ENCODE peak calls at places on chromosomes 4 and X, in eight cellular contexts. One of them, this sample, is unnamed.

GRCh38 chr4:113674251-113674650 is 87.3 kb downstream of the CAMK2D start:
- DNase-seq in RPMI8226: no peak
- DNase-seq in ovary: no peak
- DNase-seq in HepG2: no peak
- DNase-seq in NCI-H1436: no peak
- DNase-seq in hippocampal formation: no peak
- DNase-seq in nucleus accumbens: no peak
- DNase-seq in mesendoderm: no peak
- DNase-seq in this sample: peak

GRCh38 chr4:148203056-148203898 is 238.9 kb downstream of the NR3C2 start:
- DNase-seq in mesendoderm: peak
- DNase-seq in ovary: no peak
- DNase-seq in hippocampal formation: peak
- DNase-seq in HepG2: no peak
- DNase-seq in RPMI8226: no peak
- DNase-seq in NCI-H1436: no peak
- DNase-seq in nucleus accumbens: no peak
- DNase-seq in this sample: no peak

GRCh38 chr4:140901736-140902336 is 145.7 kb upstream of the TBC1D9 start:
- DNase-seq in nucleus accumbens: no peak
- DNase-seq in NCI-H1436: no peak
- DNase-seq in ovary: no peak
- DNase-seq in HepG2: no peak
- DNase-seq in mesendoderm: peak
- DNase-seq in RPMI8226: no peak
- DNase-seq in hippocampal formation: no peak
- DNase-seq in this sample: no peak

GRCh38 chr4:177809786-177810185 is 367.5 kb upstream of the AGA start:
- DNase-seq in nucleus accumbens: no peak
- DNase-seq in hippocampal formation: no peak
- DNase-seq in RPMI8226: no peak
- DNase-seq in ovary: no peak
- DNase-seq in mesendoderm: no peak
- DNase-seq in HepG2: no peak
- DNase-seq in NCI-H1436: no peak
- DNase-seq in this sample: no peak

GRCh38 chr4:155952546-155952945 is 1.1 kb downstream of the CTSO start:
- DNase-seq in ovary: no peak
- DNase-seq in RPMI8226: no peak
- DNase-seq in HepG2: no peak
- DNase-seq in NCI-H1436: no peak
- DNase-seq in hippocampal formation: no peak
- DNase-seq in nucleus accumbens: no peak
- DNase-seq in mesendoderm: no peak
- DNase-seq in this sample: no peak

GRCh38 chr4:185101354-185101890 is 41.6 kb upstream of the SLC25A4 start:
- DNase-seq in HepG2: no peak
- DNase-seq in NCI-H1436: no peak
- DNase-seq in nucleus accumbens: no peak
- DNase-seq in ovary: no peak
- DNase-seq in hippocampal formation: no peak
- DNase-seq in RPMI8226: no peak
- DNase-seq in mesendoderm: no peak
- DNase-seq in this sample: peak

GRCh38 chrX:24862343-24862742 is 153.4 kb downstream of the ARX start:
- DNase-seq in nucleus accumbens: no peak
- DNase-seq in HepG2: no peak
- DNase-seq in hippocampal formation: no peak
- DNase-seq in RPMI8226: no peak
- DNase-seq in mesendoderm: no peak
- DNase-seq in NCI-H1436: no peak
- DNase-seq in ovary: no peak
- DNase-seq in this sample: no peak

GRCh38 chr4:186932631-186933150 is 209.0 kb upstream of the FAT1 start:
- DNase-seq in HepG2: peak
- DNase-seq in hippocampal formation: no peak
- DNase-seq in NCI-H1436: no peak
- DNase-seq in mesendoderm: no peak
- DNase-seq in nucleus accumbens: no peak
- DNase-seq in RPMI8226: no peak
- DNase-seq in ovary: no peak
- DNase-seq in this sample: peak

GRCh38 chrX:40166582-40166981 is 68.8 kb upstream of the BCOR start:
- DNase-seq in RPMI8226: no peak
- DNase-seq in mesendoderm: peak
- DNase-seq in NCI-H1436: peak
- DNase-seq in ovary: peak
- DNase-seq in HepG2: no peak
- DNase-seq in hippocampal formation: no peak
- DNase-seq in nucleus accumbens: no peak
- DNase-seq in this sample: no peak

GRCh38 chr4:36043901-36044300 is 200.4 kb downstream of the ARAP2 start:
- DNase-seq in ovary: no peak
- DNase-seq in mesendoderm: no peak
- DNase-seq in HepG2: no peak
- DNase-seq in NCI-H1436: no peak
- DNase-seq in nucleus accumbens: no peak
- DNase-seq in RPMI8226: no peak
- DNase-seq in hippocampal formation: no peak
- DNase-seq in this sample: no peak

GRCh38 chr4:41360214-41360910 is 103.6 kb downstream of the UCHL1 start:
- DNase-seq in ovary: peak
- DNase-seq in mesendoderm: peak
- DNase-seq in nucleus accumbens: peak
- DNase-seq in RPMI8226: peak
- DNase-seq in NCI-H1436: peak
- DNase-seq in HepG2: no peak
- DNase-seq in hippocampal formation: peak
- DNase-seq in this sample: no peak

GRCh38 chrX:15206306-15206705 is 63.6 kb downstream of the ASB9 start:
- DNase-seq in nucleus accumbens: no peak
- DNase-seq in HepG2: no peak
- DNase-seq in hippocampal formation: no peak
- DNase-seq in RPMI8226: peak
- DNase-seq in ovary: no peak
- DNase-seq in NCI-H1436: peak
- DNase-seq in mesendoderm: no peak
- DNase-seq in this sample: no peak

GRCh38 chr4:1448589-1449420 is 42.6 kb upstream of the NKX1-1 start:
- DNase-seq in HepG2: no peak
- DNase-seq in RPMI8226: no peak
- DNase-seq in hippocampal formation: no peak
- DNase-seq in NCI-H1436: no peak
- DNase-seq in nucleus accumbens: no peak
- DNase-seq in mesendoderm: no peak
- DNase-seq in ovary: no peak
- DNase-seq in this sample: no peak

GRCh38 chrX:134670241-134670811 is 12.1 kb upstream of the PLAC1 start:
- DNase-seq in hippocampal formation: no peak
- DNase-seq in NCI-H1436: no peak
- DNase-seq in ovary: no peak
- DNase-seq in mesendoderm: peak
- DNase-seq in nucleus accumbens: no peak
- DNase-seq in HepG2: peak
- DNase-seq in RPMI8226: no peak
- DNase-seq in this sample: no peak

GRCh38 chrX:10569946-10570345 is 50.4 kb downstream of the MID1 start:
- DNase-seq in HepG2: no peak
- DNase-seq in mesendoderm: no peak
- DNase-seq in ovary: no peak
- DNase-seq in hippocampal formation: no peak
- DNase-seq in RPMI8226: no peak
- DNase-seq in nucleus accumbens: no peak
- DNase-seq in NCI-H1436: no peak
- DNase-seq in this sample: no peak

GRCh38 chr4:168560184-168560834 is 63.5 kb downstream of the PALLD start:
- DNase-seq in ovary: no peak
- DNase-seq in hippocampal formation: no peak
- DNase-seq in mesendoderm: no peak
- DNase-seq in HepG2: no peak
- DNase-seq in RPMI8226: no peak
- DNase-seq in NCI-H1436: peak
- DNase-seq in nucleus accumbens: no peak
- DNase-seq in this sample: no peak

GRCh38 chrX:100615015-100615414 is 21.6 kb downstream of the TSPAN6 start:
- DNase-seq in HepG2: peak
- DNase-seq in NCI-H1436: no peak
- DNase-seq in nucleus accumbens: no peak
- DNase-seq in ovary: peak
- DNase-seq in RPMI8226: peak
- DNase-seq in mesendoderm: peak
- DNase-seq in hippocampal formation: no peak
- DNase-seq in this sample: peak